ENCODE peak calls at places on chromosome 5, in nine cellular contexts. One of them, this sample, is unnamed.

GRCh38 chr5:3139596-3139995 is 388.1 kb upstream of the IRX2 start:
- DNase-seq in uterus: no peak
- DNase-seq in GM10248: no peak
- DNase-seq in activated naive CD8-positive, alpha-beta T cell treated with anti-CD3 and anti-CD28 coated beads, Interleukin-2, amount 10 ng/mL, durations not matched to agents 7 days and 5 days: no peak
- DNase-seq in astrocyte of the hippocampus: peak; percentile 14
- DNase-seq in foreskin fibroblast: no peak
- DNase-seq in OCI-M1: no peak
- DNase-seq in mucosa of gallbladder: no peak
- DNase-seq in caudate nucleus: peak; percentile 44
- DNase-seq in this sample: no peak

GRCh38 chr5:123429993-123430392 is 6.8 kb upstream of the CEP120 start:
- DNase-seq in foreskin fibroblast: peak; percentile 75
- DNase-seq in uterus: no peak
- DNase-seq in GM10248: no peak
- DNase-seq in activated naive CD8-positive, alpha-beta T cell treated with anti-CD3 and anti-CD28 coated beads, Interleukin-2, amount 10 ng/mL, durations not matched to agents 7 days and 5 days: no peak
- DNase-seq in caudate nucleus: no peak
- DNase-seq in mucosa of gallbladder: no peak
- DNase-seq in astrocyte of the hippocampus: peak; percentile 57
- DNase-seq in OCI-M1: peak; percentile 22
- DNase-seq in this sample: no peak

GRCh38 chr5:33892419-33893151 is 795 bp upstream of the ADAMTS12 start:
- DNase-seq in mucosa of gallbladder: peak; percentile 75
- DNase-seq in OCI-M1: no peak
- DNase-seq in uterus: peak; percentile 52
- DNase-seq in GM10248: no peak
- DNase-seq in foreskin fibroblast: peak; percentile 95
- DNase-seq in activated naive CD8-positive, alpha-beta T cell treated with anti-CD3 and anti-CD28 coated beads, Interleukin-2, amount 10 ng/mL, durations not matched to agents 7 days and 5 days: no peak
- DNase-seq in caudate nucleus: no peak
- DNase-seq in astrocyte of the hippocampus: peak; percentile 98
- DNase-seq in this sample: peak; percentile 70

GRCh38 chr5:127333463-127333862 is 42.9 kb downstream of the MEGF10 start:
- DNase-seq in mucosa of gallbladder: no peak
- DNase-seq in OCI-M1: no peak
- DNase-seq in caudate nucleus: no peak
- DNase-seq in activated naive CD8-positive, alpha-beta T cell treated with anti-CD3 and anti-CD28 coated beads, Interleukin-2, amount 10 ng/mL, durations not matched to agents 7 days and 5 days: no peak
- DNase-seq in uterus: no peak
- DNase-seq in foreskin fibroblast: no peak
- DNase-seq in astrocyte of the hippocampus: no peak
- DNase-seq in GM10248: no peak
- DNase-seq in this sample: no peak

GRCh38 chr5:140338336-140338735 is 8.1 kb downstream of the HBEGF start:
- DNase-seq in GM10248: no peak
- DNase-seq in uterus: no peak
- DNase-seq in astrocyte of the hippocampus: peak; percentile 20
- DNase-seq in caudate nucleus: no peak
- DNase-seq in foreskin fibroblast: peak; percentile 34
- DNase-seq in OCI-M1: no peak
- DNase-seq in mucosa of gallbladder: no peak
- DNase-seq in activated naive CD8-positive, alpha-beta T cell treated with anti-CD3 and anti-CD28 coated beads, Interleukin-2, amount 10 ng/mL, durations not matched to agents 7 days and 5 days: no peak
- DNase-seq in this sample: no peak

GRCh38 chr5:181190711-181191525 is 14.1 kb downstream of the TRIM7 start:
- DNase-seq in astrocyte of the hippocampus: peak; percentile 69
- DNase-seq in OCI-M1: no peak
- DNase-seq in caudate nucleus: no peak
- DNase-seq in uterus: peak; percentile 61
- DNase-seq in activated naive CD8-positive, alpha-beta T cell treated with anti-CD3 and anti-CD28 coated beads, Interleukin-2, amount 10 ng/mL, durations not matched to agents 7 days and 5 days: peak; percentile 66
- DNase-seq in mucosa of gallbladder: no peak
- DNase-seq in foreskin fibroblast: no peak
- DNase-seq in GM10248: no peak
- DNase-seq in this sample: peak; percentile 76

GRCh38 chr5:126395198-126395597 is 28.0 kb upstream of the GRAMD2B start:
- DNase-seq in uterus: no peak
- DNase-seq in mucosa of gallbladder: no peak
- DNase-seq in foreskin fibroblast: no peak
- DNase-seq in OCI-M1: no peak
- DNase-seq in GM10248: no peak
- DNase-seq in astrocyte of the hippocampus: peak; percentile 61
- DNase-seq in caudate nucleus: no peak
- DNase-seq in activated naive CD8-positive, alpha-beta T cell treated with anti-CD3 and anti-CD28 coated beads, Interleukin-2, amount 10 ng/mL, durations not matched to agents 7 days and 5 days: no peak
- DNase-seq in this sample: no peak

GRCh38 chr5:173572431-173573125 is 43.9 kb downstream of the BOD1 start:
- DNase-seq in activated naive CD8-positive, alpha-beta T cell treated with anti-CD3 and anti-CD28 coated beads, Interleukin-2, amount 10 ng/mL, durations not matched to agents 7 days and 5 days: no peak
- DNase-seq in astrocyte of the hippocampus: no peak
- DNase-seq in uterus: no peak
- DNase-seq in mucosa of gallbladder: no peak
- DNase-seq in foreskin fibroblast: no peak
- DNase-seq in OCI-M1: no peak
- DNase-seq in caudate nucleus: no peak
- DNase-seq in GM10248: no peak
- DNase-seq in this sample: no peak

GRCh38 chr5:108636135-108636888 is 111.4 kb upstream of the FER start:
- DNase-seq in foreskin fibroblast: no peak
- DNase-seq in caudate nucleus: no peak
- DNase-seq in mucosa of gallbladder: no peak
- DNase-seq in OCI-M1: no peak
- DNase-seq in GM10248: no peak
- DNase-seq in astrocyte of the hippocampus: no peak
- DNase-seq in uterus: no peak
- DNase-seq in activated naive CD8-positive, alpha-beta T cell treated with anti-CD3 and anti-CD28 coated beads, Interleukin-2, amount 10 ng/mL, durations not matched to agents 7 days and 5 days: no peak
- DNase-seq in this sample: no peak

GRCh38 chr5:56498759-56499395 is 265.7 kb upstream of the ANKRD55 start:
- DNase-seq in mucosa of gallbladder: no peak
- DNase-seq in GM10248: no peak
- DNase-seq in uterus: no peak
- DNase-seq in caudate nucleus: no peak
- DNase-seq in foreskin fibroblast: no peak
- DNase-seq in OCI-M1: no peak
- DNase-seq in astrocyte of the hippocampus: no peak
- DNase-seq in activated naive CD8-positive, alpha-beta T cell treated with anti-CD3 and anti-CD28 coated beads, Interleukin-2, amount 10 ng/mL, durations not matched to agents 7 days and 5 days: no peak
- DNase-seq in this sample: no peak

GRCh38 chr5:54249210-54250028 is 61.0 kb downstream of the ARL15 start:
- DNase-seq in mucosa of gallbladder: peak; percentile 31
- DNase-seq in activated naive CD8-positive, alpha-beta T cell treated with anti-CD3 and anti-CD28 coated beads, Interleukin-2, amount 10 ng/mL, durations not matched to agents 7 days and 5 days: no peak
- DNase-seq in uterus: no peak
- DNase-seq in foreskin fibroblast: no peak
- DNase-seq in caudate nucleus: no peak
- DNase-seq in astrocyte of the hippocampus: peak; percentile 57
- DNase-seq in OCI-M1: peak; percentile 91
- DNase-seq in GM10248: peak; percentile 15
- DNase-seq in this sample: peak; percentile 64

GRCh38 chr5:176642675-176643490 is 4.4 kb upstream of the TSPAN17 start:
- DNase-seq in GM10248: no peak
- DNase-seq in foreskin fibroblast: no peak
- DNase-seq in caudate nucleus: no peak
- DNase-seq in OCI-M1: no peak
- DNase-seq in mucosa of gallbladder: no peak
- DNase-seq in astrocyte of the hippocampus: no peak
- DNase-seq in activated naive CD8-positive, alpha-beta T cell treated with anti-CD3 and anti-CD28 coated beads, Interleukin-2, amount 10 ng/mL, durations not matched to agents 7 days and 5 days: no peak
- DNase-seq in uterus: no peak
- DNase-seq in this sample: no peak

This sample was measured in sciatic nerve.